ENCODE peak calls at places on chromosomes 3 and 15, in four cellular contexts. U, I, H and G are unnamed samples.

GRCh38 chr3:42013652-42014442 is 51.9 kb upstream of the ULK4 start:
- DNase-seq in U (peak; percentile 62), I (no peak), H (peak; percentile 45), G (no peak)

GRCh38 chr15:40307421-40308165 is at the start of gene PLCB2:
- DNase-seq in U (no peak), I (peak; percentile 16), H (peak; percentile 55), G (peak; percentile 14)

GRCh38 chr3:190336516-190337189 is 14.4 kb upstream of the CLDN1 start:
- DNase-seq in U (no peak), I (no peak), H (no peak), G (no peak)

GRCh38 chr15:90086868-90087268 is 15.4 kb downstream of the IDH2 start:
- DNase-seq in U (peak; percentile 75), I (no peak), H (peak; percentile 72), G (peak; percentile 44)

GRCh38 chr15:70166506-70167087 is 68.9 kb upstream of the TLE3 start:
- DNase-seq in U (no peak), I (no peak), H (no peak), G (no peak)

GRCh38 chr3:11567516-11568467 is 75.9 kb downstream of the VGLL4 start:
- DNase-seq in U (no peak), I (no peak), H (no peak), G (no peak)

GRCh38 chr3:142649996-142650693 is 54.0 kb downstream of the PLS1 start:
- DNase-seq in U (no peak), I (no peak), H (no peak), G (no peak)

GRCh38 chr3:38031022-38031994 is 1.9 kb upstream of the PLCD1 start:
- DNase-seq in U (no peak), I (no peak), H (no peak), G (no peak)

GRCh38 chr3:58531956-58532355 is 5.0 kb downstream of the ACOX2 start:
- DNase-seq in U (no peak), I (no peak), H (no peak), G (no peak)

GRCh38 chr3:25895443-25895842 is 105.6 kb downstream of the OXSM start:
- DNase-seq in U (no peak), I (no peak), H (no peak), G (no peak)
- TF ChIP-seq CBX5 in U (no peak), I (no peak), H (no peak), G (no peak)

GRCh38 chr3:197003461-197004385 is 25.9 kb downstream of the MELTF start:
- DNase-seq in U (no peak), I (no peak), H (peak; percentile 31), G (no peak)
- H3K9ac ChIP-seq in U (no peak overlapping the region), I (peak overlapping the region; percentile 79), H (peak overlapping the region; percentile 62), G (peak overlapping the region; percentile 60)

GRCh38 chr3:146581877-146582508 is 23.2 kb downstream of the PLSCR5 start:
- DNase-seq in U (no peak), I (no peak), H (no peak), G (peak; percentile 45)
- TF ChIP-seq CBX5 in U (no peak), I (no peak), H (no peak), G (no peak)

GRCh38 chr3:119812491-119813058 is 30.7 kb downstream of the NR1I2 start:
- DNase-seq in U (no peak), I (no peak), H (no peak), G (no peak)

GRCh38 chr3:119810018-119810435 is 28.1 kb downstream of the NR1I2 start:
- DNase-seq in U (no peak), I (peak; percentile 35), H (no peak), G (no peak)

GRCh38 chr3:119808244-119808643 is 26.3 kb downstream of the NR1I2 start:
- DNase-seq in U (no peak), I (no peak), H (no peak), G (no peak)

GRCh38 chr3:119809249-119810017 is 27.5 kb downstream of the NR1I2 start:
- DNase-seq in U (no peak), I (no peak), H (no peak), G (no peak)

GRCh38 chr3:119808843-119809242 is 26.9 kb downstream of the NR1I2 start:
- DNase-seq in U (no peak), I (no peak), H (no peak), G (no peak)
- H3K9ac ChIP-seq in U (no peak overlapping the region), I (no peak overlapping the region), H (no peak overlapping the region), G (no peak overlapping the region)

GRCh38 chr3:140629351-140630137 is 48.3 kb upstream of the TRIM42 start:
- DNase-seq in U (no peak), I (no peak), H (no peak), G (peak; percentile 17)
- TF ChIP-seq CBX5 in U (no peak), I (no peak), H (no peak), G (no peak)